ENCODE peak calls at places on chromosomes 11 and 22, in ten cellular contexts. U, G, A, Z, D, L, V, I, Y and M are unnamed samples.

GRCh38 chr11:44909557-44909956 is 41.1 kb downstream of the TP53I11 start:
- DNase-seq in U (no peak), G (no peak), A (no peak), Z (no peak), D (no peak), L (no peak), V (no peak), I (no peak), Y (no peak), M (no peak)

GRCh38 chr11:119493712-119494111 is 70.7 kb upstream of the THY1 start:
- DNase-seq in U (no peak), G (no peak), A (no peak), Z (no peak), D (peak), L (peak), V (no peak), I (no peak), Y (no peak), M (no peak)

GRCh38 chr11:74646964-74647363 is 54.6 kb downstream of the POLD3 start:
- DNase-seq in U (no peak), G (no peak), A (no peak), Z (no peak), D (no peak), L (no peak), V (no peak), I (no peak), Y (no peak), M (no peak)

GRCh38 chr11:90895850-90896249 is 673.0 kb upstream of the CHORDC1 start:
- DNase-seq in U (no peak), G (no peak), A (no peak), Z (no peak), D (no peak), L (no peak), V (no peak), I (no peak), Y (no peak), M (no peak)

GRCh38 chr11:106076421-106076922 is 675 bp downstream of the KBTBD3 start:
- DNase-seq in U (no peak), G (no peak), A (no peak), Z (no peak), D (peak), L (peak), V (no peak), I (no peak), Y (no peak), M (no peak)

GRCh38 chr11:10584071-10584501 is 15.6 kb upstream of the LYVE1 start:
- DNase-seq in U (no peak), G (no peak), A (no peak), Z (no peak), D (no peak), L (no peak), V (no peak), I (peak), Y (no peak), M (peak)

GRCh38 chr11:2700415-2701211 is 819 bp upstream of the KCNQ1OT1 start:
- DNase-seq in U (no peak), G (peak), A (no peak), Z (no peak), D (peak), L (peak), V (no peak), I (no peak), Y (no peak), M (no peak)

GRCh38 chr22:29820941-29821789 is 16.9 kb downstream of the ASCC2 start:
- DNase-seq in U (peak), G (peak), A (peak), Z (peak), D (peak), L (peak), V (peak), I (peak), Y (no peak), M (peak)

GRCh38 chr11:64619811-64620285 is 28.8 kb downstream of the SLC22A12 start:
- DNase-seq in U (no peak), G (no peak), A (no peak), Z (peak), D (no peak), L (peak), V (peak), I (no peak), Y (no peak), M (no peak)

GRCh38 chr11:106552694-106553203 is 465.5 kb downstream of the GUCY1A2 start:
- DNase-seq in U (no peak), G (no peak), A (no peak), Z (no peak), D (no peak), L (no peak), V (no peak), I (no peak), Y (no peak), M (no peak)

GRCh38 chr11:126744699-126745098 is 255.9 kb downstream of the KIRREL3 start:
- DNase-seq in U (no peak), G (no peak), A (no peak), Z (no peak), D (no peak), L (no peak), V (no peak), I (no peak), Y (no peak), M (no peak)

GRCh38 chr22:41687901-41688364 is 734 bp downstream of the SNU13 start:
- DNase-seq in U (no peak), G (peak), A (no peak), Z (peak), D (peak), L (peak), V (no peak), I (no peak), Y (no peak), M (peak)

GRCh38 chr22:39130892-39131855 is 21.3 kb downstream of the CBX7 start:
- DNase-seq in U (no peak), G (peak), A (no peak), Z (no peak), D (peak), L (peak), V (peak), I (no peak), Y (no peak), M (no peak)

GRCh38 chr22:44172370-44173108 is 8.2 kb upstream of the PARVG start:
- DNase-seq in U (no peak), G (peak), A (peak), Z (no peak), D (peak), L (no peak), V (no peak), I (no peak), Y (peak), M (peak)

GRCh38 chr22:43910178-43910695 is 13.4 kb upstream of the PNPLA3 start:
- DNase-seq in U (no peak), G (no peak), A (no peak), Z (no peak), D (peak), L (no peak), V (no peak), I (no peak), Y (no peak), M (no peak)

GRCh38 chr11:117911694-117912093 is 17.5 kb downstream of the TMPRSS13 start:
- DNase-seq in U (no peak), G (no peak), A (no peak), Z (no peak), D (no peak), L (no peak), V (no peak), I (no peak), Y (no peak), M (no peak)

GRCh38 chr11:1478011-1478410 is 8.6 kb downstream of the MOB2 start:
- DNase-seq in U (no peak), G (peak), A (no peak), Z (no peak), D (no peak), L (no peak), V (no peak), I (no peak), Y (no peak), M (no peak)

GRCh38 chr22:29155966-29156365 is 49.7 kb upstream of the EMID1 start:
- DNase-seq in U (no peak), G (no peak), A (no peak), Z (no peak), D (no peak), L (no peak), V (no peak), I (no peak), Y (no peak), M (no peak)

GRCh38 chr11:3138178-3139085 is 26.7 kb downstream of the OSBPL5 start:
- DNase-seq in U (no peak), G (peak), A (no peak), Z (no peak), D (no peak), L (no peak), V (no peak), I (no peak), Y (no peak), M (no peak)

GRCh38 chr22:47245286-47245685 is 482.8 kb downstream of the TBC1D22A start:
- DNase-seq in U (no peak), G (no peak), A (no peak), Z (no peak), D (no peak), L (no peak), V (no peak), I (no peak), Y (no peak), M (no peak)

GRCh38 chr11:6498121-6498520 is 1.0 kb downstream of the DNHD1 start:
- DNase-seq in U (no peak), G (peak), A (no peak), Z (no peak), D (no peak), L (no peak), V (no peak), I (no peak), Y (no peak), M (no peak)

GRCh38 chr11:35144811-35145210 is 5.8 kb downstream of the CD44 start:
- DNase-seq in U (no peak), G (no peak), A (no peak), Z (no peak), D (no peak), L (peak), V (no peak), I (no peak), Y (no peak), M (no peak)

GRCh38 chr11:17581732-17582053 is 34.6 kb downstream of the OTOG start:
- DNase-seq in U (no peak), G (no peak), A (no peak), Z (no peak), D (no peak), L (no peak), V (no peak), I (no peak), Y (no peak), M (no peak)

GRCh38 chr22:47290706-47291430 is 528.4 kb downstream of the TBC1D22A start:
- DNase-seq in U (no peak), G (no peak), A (no peak), Z (no peak), D (no peak), L (no peak), V (no peak), I (no peak), Y (no peak), M (no peak)

GRCh38 chr22:42926768-42927167 is 69.7 kb upstream of the ARFGAP3 start:
- DNase-seq in U (no peak), G (peak), A (no peak), Z (no peak), D (no peak), L (no peak), V (no peak), I (no peak), Y (no peak), M (no peak)

GRCh38 chr11:111097191-111097590 is 148.3 kb upstream of the POU2AF2 start:
- DNase-seq in U (no peak), G (peak), A (no peak), Z (no peak), D (peak), L (peak), V (peak), I (no peak), Y (no peak), M (no peak)

GRCh38 chr11:10122337-10123197 is 171.5 kb downstream of the SBF2 start:
- DNase-seq in U (no peak), G (no peak), A (no peak), Z (peak), D (peak), L (peak), V (no peak), I (no peak), Y (no peak), M (peak)